ENCODE peak calls at places on chromosomes 16 and 17, in seven cellular contexts. U, T, B, N, O, C and P are unnamed samples.

GRCh38 chr16:3363793-3364192 is 8.1 kb downstream of the OR2C1 start:
- DNase-seq in U (peak), T (no peak), B (no peak), N (peak), O (peak), C (no peak), P (peak)

GRCh38 chr17:81189670-81190530 is 23.9 kb upstream of the AATK start:
- DNase-seq in U (no peak), T (no peak), B (peak), N (peak), O (no peak), C (no peak), P (peak)

GRCh38 chr17:13957636-13958035 is 111.7 kb upstream of the COX10 start:
- DNase-seq in U (no peak), T (no peak), B (no peak), N (no peak), O (no peak), C (no peak), P (no peak)

GRCh38 chr17:9158545-9159452 is 137.5 kb downstream of the NTN1 start:
- DNase-seq in U (no peak), T (no peak), B (no peak), N (no peak), O (no peak), C (no peak), P (no peak)

GRCh38 chr17:42288985-42289862 is 926 bp downstream of the STAT5A start:
- DNase-seq in U (no peak), T (no peak), B (no peak), N (no peak), O (peak), C (no peak), P (no peak)

GRCh38 chr17:54348234-54348633 is 525.5 kb downstream of the KIF2B start:
- DNase-seq in U (no peak), T (no peak), B (no peak), N (no peak), O (no peak), C (no peak), P (no peak)

GRCh38 chr17:5078106-5079028 is at the start of gene ZFP3:
- DNase-seq in U (no peak), T (peak), B (peak), N (no peak), O (no peak), C (peak), P (peak)

GRCh38 chr17:73105448-73105847 is 13.0 kb upstream of the SLC39A11 start:
- DNase-seq in U (no peak), T (no peak), B (no peak), N (no peak), O (no peak), C (no peak), P (no peak)

GRCh38 chr16:9422769-9423513 is 331.5 kb downstream of the HAPSTR1 start:
- DNase-seq in U (no peak), T (no peak), B (no peak), N (no peak), O (no peak), C (no peak), P (no peak)

GRCh38 chr17:72056727-72057290 is 64.0 kb upstream of the SOX9 start:
- DNase-seq in U (no peak), T (peak), B (no peak), N (no peak), O (no peak), C (no peak), P (no peak)

GRCh38 chr16:29986231-29986630 is 9.2 kb downstream of the HIRIP3 start:
- DNase-seq in U (no peak), T (no peak), B (no peak), N (no peak), O (no peak), C (no peak), P (no peak)

GRCh38 chr17:44464037-44464436 is 39.2 kb downstream of the GPATCH8 start:
- DNase-seq in U (no peak), T (no peak), B (no peak), N (no peak), O (no peak), C (no peak), P (no peak)

GRCh38 chr17:82007495-82008257 is 15.0 kb downstream of the CENPX start:
- DNase-seq in U (no peak), T (no peak), B (no peak), N (no peak), O (no peak), C (no peak), P (no peak)

GRCh38 chr16:30000768-30001631 is 5.0 kb downstream of the INO80E start:
- DNase-seq in U (no peak), T (no peak), B (no peak), N (no peak), O (no peak), C (no peak), P (no peak)

GRCh38 chr17:45312477-45313418 is 4.1 kb downstream of the MAP3K14 start:
- DNase-seq in U (no peak), T (no peak), B (no peak), N (no peak), O (no peak), C (no peak), P (peak)

GRCh38 chr16:20611975-20612471 is 35.9 kb upstream of the ACSM2B start:
- DNase-seq in U (no peak), T (no peak), B (no peak), N (no peak), O (no peak), C (no peak), P (no peak)

GRCh38 chr16:56366945-56367344 is 58.4 kb downstream of the AMFR start:
- DNase-seq in U (no peak), T (no peak), B (no peak), N (no peak), O (no peak), C (no peak), P (no peak)

GRCh38 chr17:80989586-80989913 is 2.1 kb upstream of the CHMP6 start:
- DNase-seq in U (no peak), T (no peak), B (peak), N (peak), O (no peak), C (no peak), P (no peak)

GRCh38 chr17:61309857-61310256 is 89.8 kb upstream of the TBX2 start:
- DNase-seq in U (no peak), T (no peak), B (no peak), N (no peak), O (no peak), C (no peak), P (no peak)

GRCh38 chr16:56628486-56629035 is 3.0 kb downstream of the MT1E start:
- DNase-seq in U (no peak), T (no peak), B (no peak), N (peak), O (no peak), C (no peak), P (no peak)

GRCh38 chr17:72916991-72917390 is 175.5 kb downstream of the SLC39A11 start:
- DNase-seq in U (no peak), T (no peak), B (no peak), N (no peak), O (no peak), C (no peak), P (no peak)

GRCh38 chr17:70787721-70788120 is 618.4 kb downstream of the KCNJ2 start:
- DNase-seq in U (no peak), T (no peak), B (no peak), N (no peak), O (no peak), C (no peak), P (no peak)

GRCh38 chr17:31495049-31495885 is 103.8 kb downstream of the RAB11FIP4 start:
- DNase-seq in U (no peak), T (no peak), B (peak), N (no peak), O (no peak), C (no peak), P (peak)

GRCh38 chr17:44307387-44308186 is 814 bp upstream of the RUNDC3A start:
- DNase-seq in U (no peak), T (no peak), B (peak), N (no peak), O (no peak), C (no peak), P (peak)

GRCh38 chr16:31007684-31008083 is 2.8 kb downstream of the STX1B start:
- DNase-seq in U (no peak), T (no peak), B (peak), N (no peak), O (no peak), C (no peak), P (no peak)

GRCh38 chr17:76473541-76473985 is 6.2 kb downstream of the AANAT start:
- DNase-seq in U (no peak), T (no peak), B (peak), N (no peak), O (peak), C (no peak), P (no peak)

GRCh38 chr17:73718912-73719311 is 74.7 kb upstream of the SDK2 start:
- DNase-seq in U (no peak), T (no peak), B (no peak), N (no peak), O (no peak), C (no peak), P (no peak)

GRCh38 chr17:19799796-19800195 is 51.7 kb upstream of the ALDH3A1 start:
- DNase-seq in U (no peak), T (no peak), B (no peak), N (no peak), O (no peak), C (no peak), P (peak)

GRCh38 chr16:2243031-2243528 is 6.8 kb downstream of the DNASE1L2 start:
- DNase-seq in U (no peak), T (no peak), B (peak), N (no peak), O (no peak), C (no peak), P (peak)

GRCh38 chr16:1655269-1655807 is 22.7 kb upstream of the JPT2 start:
- DNase-seq in U (no peak), T (no peak), B (no peak), N (no peak), O (no peak), C (no peak), P (no peak)

GRCh38 chr16:70737377-70738082 is 51.7 kb upstream of the MTSS2 start:
- DNase-seq in U (no peak), T (no peak), B (peak), N (no peak), O (no peak), C (peak), P (peak)

GRCh38 chr16:19417640-19418039 is at the start of gene TMC5:
- DNase-seq in U (no peak), T (no peak), B (no peak), N (no peak), O (peak), C (no peak), P (no peak)

GRCh38 chr16:50298591-50299507 is 32.5 kb downstream of the ADCY7 start:
- DNase-seq in U (no peak), T (no peak), B (peak), N (no peak), O (no peak), C (no peak), P (no peak)

GRCh38 chr16:27401768-27402568 is at the start of gene IL21R:
- DNase-seq in U (no peak), T (no peak), B (peak), N (no peak), O (peak), C (peak), P (no peak)

GRCh38 chr16:11783319-11784047 is 13.6 kb downstream of the ZC3H7A start:
- DNase-seq in U (no peak), T (no peak), B (no peak), N (no peak), O (peak), C (peak), P (no peak)

GRCh38 chr16:70465999-70466811 is 11.8 kb downstream of the FCSK start:
- DNase-seq in U (no peak), T (no peak), B (no peak), N (no peak), O (no peak), C (no peak), P (no peak)

GRCh38 chr17:51487947-51488346 is 227.6 kb downstream of the UTP18 start:
- DNase-seq in U (peak), T (no peak), B (peak), N (peak), O (peak), C (no peak), P (peak)

GRCh38 chr17:82250868-82251500 is 22.1 kb downstream of the SLC16A3 start:
- DNase-seq in U (no peak), T (no peak), B (no peak), N (no peak), O (no peak), C (no peak), P (no peak)

GRCh38 chr16:30903596-30903995 is 7.2 kb downstream of the CTF1 start:
- DNase-seq in U (no peak), T (no peak), B (peak), N (peak), O (peak), C (no peak), P (no peak)

GRCh38 chr16:25157476-25157875 is 45.9 kb downstream of the LCMT1 start:
- DNase-seq in U (no peak), T (no peak), B (no peak), N (no peak), O (no peak), C (no peak), P (no peak)

DNA sequence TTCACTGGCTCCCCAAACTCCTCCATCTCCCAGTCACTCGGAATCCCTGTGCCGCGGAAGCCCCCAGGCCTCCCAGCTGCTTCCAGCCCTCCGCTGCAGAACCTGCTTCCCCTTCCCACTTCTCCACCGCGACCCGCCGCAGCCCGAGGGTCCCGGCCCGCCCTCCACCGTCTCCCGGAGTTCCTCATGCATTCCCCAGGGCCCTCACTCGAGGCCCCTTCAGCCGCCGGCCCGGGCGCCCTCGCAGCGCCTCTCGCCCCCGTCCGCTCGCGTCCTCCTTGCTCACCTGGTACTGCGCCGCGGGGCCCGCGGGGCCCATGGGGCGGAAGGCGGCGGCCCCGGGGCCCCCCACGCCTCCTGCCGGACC is 329 bp downstream of the SMARCD2 start:
- DNase-seq in U (no peak), T (no peak), B (no peak), N (no peak), O (no peak), C (no peak), P (no peak)
- TF ChIP-seq JUND in U (no peak), T (no peak), B (no peak), N (no peak), O (no peak), C (no peak), P (no peak)

DNA sequence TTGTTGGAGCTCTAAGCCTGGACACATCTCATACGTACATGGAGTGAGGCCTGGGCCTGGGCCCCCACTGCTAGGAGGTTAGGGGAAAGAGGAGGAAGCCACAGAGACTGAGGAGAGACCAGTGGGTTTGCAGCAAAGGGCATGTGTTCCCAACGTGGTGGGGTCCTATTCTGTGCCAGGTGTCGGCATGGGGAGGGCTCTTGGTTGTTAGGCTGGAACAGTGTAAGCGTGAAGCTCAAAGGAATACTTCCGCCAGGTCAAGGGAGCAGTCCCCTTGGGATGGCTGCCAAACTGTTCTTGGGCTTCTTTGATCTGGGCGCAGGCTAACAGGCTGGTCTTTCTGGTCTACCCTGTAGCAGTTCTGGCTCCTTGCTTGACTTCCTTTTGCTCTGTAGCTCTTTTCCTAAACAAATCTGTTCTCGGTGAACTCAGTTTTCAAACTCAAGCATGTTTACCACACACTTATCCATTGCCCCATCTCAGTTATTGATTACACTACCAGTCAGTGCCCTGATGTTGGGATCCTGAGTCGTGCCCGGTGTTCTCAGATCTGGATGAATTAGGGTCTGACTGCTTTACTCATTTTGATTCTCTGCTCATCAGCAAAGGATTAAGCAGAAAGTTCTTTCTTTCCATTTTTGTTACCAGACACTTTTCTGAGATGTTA is 36.4 kb downstream of the GPT2 start:
- DNase-seq in U (peak), T (no peak), B (no peak), N (peak), O (no peak), C (no peak), P (peak)
- TF ChIP-seq JUND in U (peak), T (no peak), B (no peak), N (no peak), O (no peak), C (no peak), P (no peak)

DNA sequence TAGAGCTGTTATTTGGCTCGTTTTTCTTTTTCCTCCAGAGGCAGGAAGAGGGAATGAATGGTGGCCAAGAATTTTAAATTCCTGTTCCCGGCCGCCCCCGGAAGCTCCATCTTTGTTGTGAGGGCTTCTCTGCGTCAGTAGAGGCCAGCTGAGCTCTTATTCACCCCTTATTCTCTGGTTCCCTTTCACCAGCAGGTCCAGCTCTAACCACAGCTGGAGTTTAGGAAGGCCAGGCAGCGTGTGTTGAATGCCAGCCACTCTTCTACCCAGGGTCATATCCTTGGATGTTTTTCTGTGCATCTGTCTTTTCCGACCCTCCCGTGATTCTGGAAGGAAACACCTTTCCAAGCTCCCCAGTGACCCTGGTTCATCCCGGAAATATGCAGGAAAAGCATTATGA is 570.5 kb downstream of the WWOX start:
- DNase-seq in U (no peak), T (no peak), B (no peak), N (no peak), O (no peak), C (no peak), P (no peak)
- TF ChIP-seq JUND in U (no peak), T (no peak), B (no peak), N (no peak), O (no peak), C (no peak), P (no peak)

GRCh38 chr16:69049146-69049545 is 56.3 kb upstream of the HAS3 start:
- DNase-seq in U (no peak), T (no peak), B (no peak), N (no peak), O (no peak), C (no peak), P (no peak)

GRCh38 chr16:69048328-69049120 is 56.9 kb upstream of the HAS3 start:
- DNase-seq in U (no peak), T (no peak), B (no peak), N (no peak), O (no peak), C (no peak), P (no peak)
- TF ChIP-seq JUND in U (no peak), T (no peak), B (no peak), N (no peak), O (no peak), C (no peak), P (no peak)

DNA sequence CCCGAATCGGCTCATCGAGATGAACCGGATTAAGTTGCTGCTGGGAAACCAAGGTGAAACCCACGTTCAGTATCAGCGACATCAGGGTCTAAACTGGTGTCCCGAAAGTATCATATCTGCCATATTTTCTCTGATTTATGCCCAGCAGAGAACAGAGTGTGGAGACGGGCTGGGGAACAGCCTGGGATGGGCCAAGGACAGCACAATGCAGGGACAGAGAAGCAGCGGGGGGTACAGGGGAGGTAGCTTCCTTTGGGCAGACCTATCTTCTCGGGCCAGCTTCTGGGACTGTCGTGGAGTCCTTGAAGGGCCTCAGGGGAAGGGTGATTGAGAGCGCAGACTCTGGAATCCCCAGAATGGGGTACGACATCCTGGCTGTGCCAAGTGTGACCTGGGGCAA is 17.5 kb upstream of the MLKL start:
- DNase-seq in U (no peak), T (no peak), B (no peak), N (no peak), O (no peak), C (no peak), P (no peak)
- TF ChIP-seq JUND in U (no peak), T (no peak), B (no peak), N (no peak), O (no peak), C (no peak), P (no peak)

GRCh38 chr16:88651276-88651988 is 579 bp upstream of the CYBA start:
- DNase-seq in U (peak), T (no peak), B (peak), N (peak), O (peak), C (peak), P (no peak)
- TF ChIP-seq JUND in U (no peak), T (no peak), B (no peak), N (peak), O (peak), C (no peak), P (no peak)

GRCh38 chr16:4471869-4472268 is 2.6 kb downstream of the NMRAL1 start:
- DNase-seq in U (no peak), T (no peak), B (no peak), N (no peak), O (no peak), C (no peak), P (no peak)
- TF ChIP-seq JUND in U (no peak), T (no peak), B (no peak), N (no peak), O (no peak), C (no peak), P (no peak)

DNA sequence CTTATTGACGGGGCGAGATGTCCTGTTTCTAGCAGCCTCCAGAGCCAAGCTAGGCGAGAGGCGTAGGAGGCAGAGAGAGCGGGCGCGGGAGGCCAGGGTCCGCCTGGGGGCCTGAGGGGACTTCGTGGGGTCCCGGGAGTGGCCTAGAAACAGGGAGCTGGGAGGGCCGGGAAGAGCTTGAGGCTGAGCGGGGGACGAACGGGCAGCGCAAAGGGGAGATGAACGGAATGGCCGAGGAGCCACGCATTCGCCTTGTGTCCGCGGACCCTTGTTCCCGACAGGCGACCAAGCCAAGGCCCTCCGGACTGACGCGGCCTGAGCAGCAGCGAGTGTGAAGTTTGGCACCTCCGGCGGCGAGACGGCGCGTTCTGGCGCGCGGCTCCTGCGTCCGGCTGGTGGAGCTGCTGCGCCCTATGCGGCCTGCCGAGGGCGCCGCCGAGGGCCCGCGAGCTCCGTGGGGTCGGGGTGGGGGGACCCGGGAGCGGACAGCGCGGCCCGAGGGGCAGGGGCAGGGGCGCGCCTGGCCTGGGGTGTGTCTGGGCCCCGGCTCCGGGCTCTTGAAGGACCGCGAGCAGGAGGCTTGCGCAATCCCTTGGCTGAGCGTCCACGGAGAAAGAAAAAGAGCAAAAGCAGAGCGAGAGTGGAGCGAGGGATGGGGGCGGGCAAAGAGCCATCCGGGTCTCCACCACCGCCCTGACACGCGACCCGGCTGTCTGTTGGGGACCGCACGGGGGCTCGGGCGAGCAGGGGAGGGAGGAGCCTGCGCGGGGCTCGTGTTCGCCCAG is 1.2 kb upstream of the CBX4 start:
- DNase-seq in U (no peak), T (no peak), B (peak), N (no peak), O (no peak), C (no peak), P (peak)
- TF ChIP-seq JUND in U (no peak), T (no peak), B (no peak), N (no peak), O (no peak), C (no peak), P (no peak)

GRCh38 chr17:47898246-47898645 is 2.2 kb downstream of the SP2 start:
- DNase-seq in U (no peak), T (no peak), B (no peak), N (no peak), O (no peak), C (no peak), P (no peak)
- TF ChIP-seq JUND in U (no peak), T (no peak), B (no peak), N (no peak), O (no peak), C (no peak), P (no peak)